ENCODE peak calls at places on chromosomes 7 and 10, in six cellular contexts. I is vagina; R is CD8-positive, alpha-beta T cell; L is heart left ventricle; D is SK-N-SH; K is hepatocyte. S is an unnamed sample.

GRCh38 chr7:68432585-68432984 is 1165.7 kb upstream of the AUTS2 start:
- DNase-seq in I (no peak), R (no peak), L (no peak), D (no peak), K (no peak), S (no peak)

GRCh38 chr7:83732305-83732704 is 83.4 kb upstream of the SEMA3E start:
- DNase-seq in I (no peak), R (no peak), L (no peak), D (no peak), K (no peak), S (no peak)

GRCh38 chr10:77943086-77943901 is 16.7 kb upstream of the DLG5 start:
- DNase-seq in I (no peak), R (no peak), L (no peak), D (no peak), K (peak; percentile 72), S (no peak)

GRCh38 chr10:24446739-24447138 is 237.8 kb downstream of the KIAA1217 start:
- DNase-seq in I (no peak), R (no peak), L (no peak), D (no peak), K (no peak), S (no peak)

GRCh38 chr7:15041226-15041625 is 138.7 kb upstream of the DGKB start:
- DNase-seq in I (no peak), R (no peak), L (no peak), D (no peak), K (no peak), S (no peak)

GRCh38 chr10:100730739-100731602 is 14.4 kb upstream of the PAX2 start:
- DNase-seq in I (no peak), R (peak; percentile 16), L (no peak), D (peak; percentile 57), K (peak; percentile 53), S (peak; percentile 80)

GRCh38 chr10:9712393-9712792 is 1305.3 kb upstream of the CELF2 start:
- DNase-seq in I (no peak), R (no peak), L (no peak), D (no peak), K (no peak), S (no peak)

GRCh38 chr10:61752111-61753011 is 89.6 kb downstream of the CABCOCO1 start:
- DNase-seq in I (no peak), R (no peak), L (no peak), D (no peak), K (peak; percentile 15), S (no peak)

GRCh38 chr7:28536259-28536658 is 123.9 kb downstream of the CREB5 start:
- DNase-seq in I (no peak), R (no peak), L (no peak), D (no peak), K (peak; percentile 73), S (no peak)

GRCh38 chr7:114689391-114689790 is 232.5 kb upstream of the MDFIC start:
- DNase-seq in I (no peak), R (no peak), L (no peak), D (no peak), K (no peak), S (no peak)
- TF ChIP-seq CTCF in I (no peak), R (no peak), L (no peak), D (no peak), K (no peak), S (no peak)

GRCh38 chr7:17709127-17709526 is 231.2 kb downstream of the SNX13 start:
- DNase-seq in I (no peak), R (no peak), L (no peak), D (no peak), K (no peak), S (no peak)

GRCh38 chr7:17709599-17709998 is 230.7 kb downstream of the SNX13 start:
- DNase-seq in I (no peak), R (no peak), L (no peak), D (no peak), K (no peak), S (no peak)

GRCh38 chr7:17706255-17706654 is 234.0 kb downstream of the SNX13 start:
- DNase-seq in I (no peak), R (no peak), L (no peak), D (no peak), K (no peak), S (no peak)

GRCh38 chr7:17710312-17710711 is 230.0 kb downstream of the SNX13 start:
- DNase-seq in I (no peak), R (no peak), L (no peak), D (no peak), K (no peak), S (no peak)

DNA sequence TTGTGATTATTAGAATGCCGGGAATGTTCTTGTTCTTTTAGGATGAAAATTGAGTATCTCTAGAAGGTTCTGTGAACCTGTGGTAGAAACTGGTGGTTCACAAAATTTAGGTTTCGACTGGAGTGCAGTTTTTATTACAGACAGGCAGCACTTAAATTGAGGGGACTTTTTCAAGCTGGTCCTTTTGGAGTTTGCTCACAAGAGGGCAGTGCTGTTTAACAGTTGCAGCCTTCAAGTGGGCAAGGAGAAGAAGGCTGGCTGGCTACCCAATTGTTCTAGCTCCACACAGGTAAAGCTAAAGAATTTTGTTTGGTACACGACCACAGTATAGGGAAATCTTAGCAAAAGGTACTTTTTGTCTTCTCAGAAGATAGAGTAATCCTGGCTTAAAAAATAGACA is 233.6 kb downstream of the SNX13 start:
- DNase-seq in I (no peak), R (peak; percentile 13), L (peak; percentile 31), D (peak; percentile 43), K (peak; percentile 74), S (peak; percentile 37)
- TF ChIP-seq CTCF in I (peak; percentile 17), R (peak; percentile 39), L (peak; percentile 54), D (peak; percentile 83), K (peak; percentile 85), S (peak; percentile 55)

DNA sequence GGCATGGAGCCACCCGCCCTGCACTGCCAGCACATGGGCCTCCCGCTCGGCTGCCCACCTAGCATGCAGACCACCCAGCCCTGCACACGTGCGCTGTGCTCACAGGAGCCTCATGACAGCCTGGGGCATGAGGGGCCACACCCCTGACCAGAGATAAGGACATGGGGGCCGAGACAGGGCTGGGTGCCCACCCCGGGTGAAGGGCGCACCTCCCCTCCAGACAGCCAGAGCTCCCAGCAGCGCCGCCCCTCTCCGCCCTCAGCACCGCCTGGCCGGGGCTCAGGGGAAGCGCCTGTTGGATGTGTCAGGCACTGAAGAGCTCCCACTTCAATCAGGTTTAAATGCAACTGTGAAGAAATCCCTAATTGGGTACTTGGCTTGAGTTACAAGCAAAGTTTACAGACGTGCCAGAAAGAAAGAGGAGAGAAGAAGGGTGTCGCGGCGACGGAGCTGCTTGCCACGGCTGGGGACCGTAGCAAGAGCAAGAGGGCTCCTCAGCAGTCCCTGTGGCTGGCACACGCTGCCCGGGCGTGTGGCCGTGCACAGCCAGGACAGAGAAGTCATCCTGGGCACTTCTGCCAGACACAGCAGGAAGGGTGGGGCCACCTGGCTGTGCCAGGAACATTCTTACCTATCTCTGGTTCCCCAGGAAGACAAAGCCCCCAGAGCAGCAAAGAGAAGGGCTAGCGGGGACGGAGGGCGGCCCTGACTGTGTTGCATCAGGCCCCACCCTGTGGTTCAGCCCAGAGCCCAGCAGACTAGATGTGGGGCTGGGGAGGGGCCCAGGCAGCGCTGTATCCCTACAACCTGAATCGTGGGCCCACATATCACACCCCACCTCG is 247.4 kb downstream of the ELFN1 start:
- DNase-seq in I (no peak), R (no peak), L (no peak), D (no peak), K (no peak), S (no peak)
- TF ChIP-seq CTCF in I (no peak), R (no peak), L (no peak), D (no peak), K (no peak), S (no peak)

DNA sequence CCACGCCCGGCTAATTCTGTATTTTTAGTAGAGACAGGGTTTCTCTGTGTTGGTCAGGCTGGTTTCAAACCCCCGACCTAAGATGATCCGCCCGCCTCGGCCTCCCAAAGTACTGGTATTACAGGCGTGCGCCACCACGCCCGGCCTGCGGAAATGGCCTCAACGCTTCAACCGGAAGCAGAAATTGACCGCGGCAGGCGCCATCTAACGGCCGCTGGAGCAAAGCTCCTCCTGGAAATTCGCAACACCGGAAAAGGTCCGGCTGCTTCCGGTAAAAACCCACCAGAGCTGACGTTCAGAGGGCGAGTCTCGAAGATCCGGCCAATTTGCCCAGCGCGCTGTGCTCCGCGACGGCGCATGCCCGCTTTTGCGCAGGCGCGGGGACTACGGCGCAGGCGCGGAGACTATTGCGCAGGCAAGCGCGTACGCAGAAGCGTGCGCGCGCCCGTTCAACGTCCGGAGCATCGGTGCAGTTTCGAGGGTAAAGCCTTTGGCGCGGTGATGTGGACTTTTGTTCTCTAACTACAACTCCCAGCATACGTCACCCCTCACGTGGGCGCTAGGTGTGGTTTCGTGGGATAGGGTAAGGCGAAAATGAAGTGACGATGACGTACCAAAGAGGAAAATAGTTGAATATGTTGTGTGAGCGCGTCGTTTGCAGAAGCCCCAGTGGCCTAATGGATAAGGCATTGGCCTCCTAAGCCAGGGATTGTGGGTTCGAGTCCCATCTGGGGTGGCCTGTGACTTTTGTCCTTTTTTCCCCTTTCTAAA is 915 bp upstream of the FMC1 start:
- DNase-seq in I (peak; percentile 100), R (peak; percentile 98), L (peak; percentile 98), D (peak; percentile 92), K (peak; percentile 99), S (peak; percentile 93)
- TF ChIP-seq CTCF in I (peak; percentile 22), R (peak; percentile 36), L (peak; percentile 92), D (peak; percentile 94), K (peak; percentile 92), S (peak; percentile 73)

GRCh38 chr7:134985894-134986362 is 380 bp upstream of the AGBL3 start:
- DNase-seq in I (no peak), R (no peak), L (no peak), D (no peak), K (no peak), S (no peak)
- TF ChIP-seq CTCF in I (no peak), R (no peak), L (no peak), D (no peak), K (no peak), S (no peak)

GRCh38 chr7:96023376-96023775 is 251.0 kb downstream of the DYNC1I1 start:
- DNase-seq in I (no peak), R (no peak), L (no peak), D (no peak), K (no peak), S (no peak)

GRCh38 chr7:96026006-96026405 is 253.7 kb downstream of the DYNC1I1 start:
- DNase-seq in I (no peak), R (no peak), L (no peak), D (no peak), K (no peak), S (no peak)

GRCh38 chr7:96026606-96027005 is 254.3 kb downstream of the DYNC1I1 start:
- DNase-seq in I (no peak), R (no peak), L (no peak), D (no peak), K (no peak), S (no peak)

GRCh38 chr7:96028729-96029128 is 256.4 kb downstream of the DYNC1I1 start:
- DNase-seq in I (no peak), R (no peak), L (no peak), D (no peak), K (no peak), S (no peak)
- TF ChIP-seq CTCF in I (no peak), R (no peak), L (no peak), D (no peak), K (no peak), S (no peak)

DNA sequence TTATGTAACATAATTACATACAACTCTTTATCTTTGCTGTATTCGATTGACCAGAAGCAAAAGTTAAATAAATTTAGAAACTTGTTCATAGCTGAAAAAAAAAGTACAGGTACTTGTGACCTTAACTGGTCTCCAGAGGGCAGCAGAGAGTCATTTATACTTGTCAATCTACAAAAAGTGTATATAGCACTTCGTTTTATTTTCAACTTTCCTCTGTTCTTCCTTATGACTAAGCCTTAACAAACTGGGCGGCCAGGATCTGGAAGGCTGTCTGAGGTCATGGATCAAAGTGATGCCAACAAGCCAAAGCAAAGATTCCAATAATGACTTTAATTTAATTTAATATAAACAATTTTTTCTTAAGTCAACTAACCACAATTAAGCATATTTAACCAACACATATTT is 29.8 kb downstream of the C10orf67 start:
- DNase-seq in I (no peak), R (peak; percentile 46), L (peak; percentile 49), D (peak; percentile 48), K (peak; percentile 91), S (peak; percentile 52)
- TF ChIP-seq CTCF in I (peak; percentile 42), R (peak; percentile 97), L (peak; percentile 74), D (peak; percentile 85), K (peak; percentile 88), S (peak; percentile 29)